ENCODE peak calls at places on chromosomes 3 and 15, in six cellular contexts. Q, F, S, A, T and E are unnamed samples.

GRCh38 chr15:92974183-92974915 is 74.2 kb downstream of the CHD2 start:
- DNase-seq in Q (no peak), F (no peak), S (peak; percentile 57), A (no peak), T (no peak), E (no peak)

GRCh38 chr15:48565560-48566482 is 79.7 kb downstream of the FBN1 start:
- DNase-seq in Q (no peak), F (peak; percentile 93), S (no peak), A (no peak), T (no peak), E (no peak)

GRCh38 chr3:97979610-97980009 is 7.4 kb upstream of the RIOX2 start:
- DNase-seq in Q (no peak), F (no peak), S (peak; percentile 73), A (no peak), T (peak; percentile 18), E (no peak)

GRCh38 chr3:24415819-24416218 is 78.8 kb downstream of the THRB start:
- DNase-seq in Q (no peak), F (no peak), S (no peak), A (no peak), T (no peak), E (no peak)

GRCh38 chr3:76631251-76631650 is 408.6 kb upstream of the ROBO2 start:
- DNase-seq in Q (no peak), F (no peak), S (no peak), A (no peak), T (no peak), E (no peak)

GRCh38 chr3:68403741-68404140 is 528.6 kb downstream of the TAFA4 start:
- DNase-seq in Q (no peak), F (no peak), S (no peak), A (no peak), T (no peak), E (no peak)

GRCh38 chr15:45802140-45802539 is 167.3 kb downstream of the SQOR start:
- DNase-seq in Q (no peak), F (peak; percentile 56), S (no peak), A (no peak), T (no peak), E (no peak)

GRCh38 chr15:40353697-40354096 is 2.9 kb downstream of the PHGR1 start:
- DNase-seq in Q (no peak), F (no peak), S (no peak), A (no peak), T (no peak), E (peak; percentile 63)

GRCh38 chr3:48929358-48930035 is 10.9 kb downstream of the ARIH2 start:
- DNase-seq in Q (no peak), F (no peak), S (no peak), A (no peak), T (no peak), E (no peak)

GRCh38 chr3:142251951-142252350 is 26.6 kb upstream of the GK5 start:
- DNase-seq in Q (no peak), F (no peak), S (no peak), A (no peak), T (no peak), E (no peak)

DNA sequence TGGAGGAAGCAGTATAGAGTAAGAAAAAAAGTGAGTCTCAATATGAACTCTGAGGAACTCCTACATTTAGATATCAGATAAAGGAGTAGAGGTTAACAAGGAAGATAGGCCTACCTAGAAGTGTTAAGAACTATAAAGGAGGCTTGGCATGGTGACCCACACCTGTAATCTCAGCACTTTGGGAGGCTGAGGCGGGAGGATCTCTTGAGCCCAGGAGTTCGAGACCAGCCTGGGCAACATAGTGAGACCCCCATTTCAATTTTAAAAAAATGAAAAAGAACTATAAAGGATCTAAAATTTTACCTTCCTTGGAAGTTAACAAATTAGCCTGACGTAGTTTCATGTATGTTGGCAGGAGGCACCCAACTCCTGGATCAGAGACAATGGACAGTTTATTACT is 14.5 kb downstream of the IREB2 start:
- DNase-seq in Q (no peak), F (no peak), S (no peak), A (no peak), T (no peak), E (no peak)
- H3K4me1 ChIP-seq in Q (peaks cover 81% of the 10 kb centered on the region), F (peaks cover 15% of the 10 kb centered on the region), S (peaks cover 18% of the 10 kb centered on the region), A (no peaks in the 10 kb centered on the region), T (peaks cover 21% of the 10 kb centered on the region), E (peaks cover 97% of the 10 kb centered on the region)

GRCh38 chr3:191962324-191962723 is 501.4 kb downstream of the PYDC2 start:
- DNase-seq in Q (no peak), F (no peak), S (no peak), A (no peak), T (no peak), E (no peak)

GRCh38 chr3:191961529-191961928 is 500.6 kb downstream of the PYDC2 start:
- DNase-seq in Q (no peak), F (no peak), S (no peak), A (no peak), T (no peak), E (no peak)

GRCh38 chr3:191961036-191961435 is 500.1 kb downstream of the PYDC2 start:
- DNase-seq in Q (no peak), F (no peak), S (no peak), A (no peak), T (no peak), E (no peak)

GRCh38 chr3:191959876-191960418 is 499.0 kb downstream of the PYDC2 start:
- DNase-seq in Q (no peak), F (no peak), S (no peak), A (no peak), T (no peak), E (no peak)

GRCh38 chr3:191963182-191963581 is 502.2 kb downstream of the PYDC2 start:
- DNase-seq in Q (no peak), F (peak; percentile 23), S (no peak), A (no peak), T (no peak), E (no peak)
- H3K4me1 ChIP-seq in Q (no peaks in the 10 kb centered on the region), F (peaks cover 10% of the 10 kb centered on the region), S (peaks cover 4% of the 10 kb centered on the region), A (no peaks in the 10 kb centered on the region), T (no peaks in the 10 kb centered on the region), E (no peaks in the 10 kb centered on the region)

DNA sequence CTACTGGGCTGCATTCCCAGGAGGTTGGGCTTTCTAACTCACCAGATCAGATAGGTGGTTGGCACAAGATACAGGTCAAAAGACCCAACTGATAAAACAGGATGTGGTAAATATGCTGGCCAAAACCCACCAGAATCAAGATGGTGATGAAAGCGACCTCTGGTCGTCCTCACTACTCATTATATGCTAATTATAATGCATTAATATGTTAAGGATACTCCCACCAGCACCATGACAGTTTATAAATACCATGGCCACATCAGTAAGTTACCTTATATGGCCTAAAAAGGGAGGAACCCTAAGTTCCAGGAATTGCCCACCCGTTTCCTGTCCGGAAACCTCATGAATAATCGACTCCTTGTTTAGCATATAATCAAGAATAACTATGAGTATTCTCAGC is 31.6 kb downstream of the CFAP44 start:
- DNase-seq in Q (no peak), F (no peak), S (no peak), A (no peak), T (no peak), E (no peak)
- H3K4me1 ChIP-seq in Q (no peaks in the 10 kb centered on the region), F (no peaks in the 10 kb centered on the region), S (no peaks in the 10 kb centered on the region), A (no peaks in the 10 kb centered on the region), T (no peaks in the 10 kb centered on the region), E (peaks cover 15% of the 10 kb centered on the region)

GRCh38 chr15:70720228-70721016 is 42.9 kb downstream of the UACA start:
- DNase-seq in Q (no peak), F (no peak), S (no peak), A (no peak), T (no peak), E (no peak)
- H3K4me1 ChIP-seq in Q (peaks cover 25% of the 10 kb centered on the region), F (peaks cover 17% of the 10 kb centered on the region), S (peaks cover 12% of the 10 kb centered on the region), A (no peaks in the 10 kb centered on the region), T (peaks cover 5% of the 10 kb centered on the region), E (peaks cover 32% of the 10 kb centered on the region)